ENCODE peak calls at places on chromosomes 7 and 10, in five cellular contexts. V is naive thymus-derived CD4-positive, alpha-beta T cell; H is caudate nucleus; N is AG04450; O is CD8-positive, alpha-beta T cell. K is an unnamed sample.

GRCh38 chr7:132102426-132102825 is 473.8 kb downstream of the PLXNA4 start:
- DNase-seq in V (no peak), H (no peak), N (no peak), O (no peak), K (no peak)

GRCh38 chr7:42763137-42763551 is 148.7 kb downstream of the C7orf25 start:
- DNase-seq in V (no peak), H (no peak), N (no peak), O (no peak), K (no peak)

GRCh38 chr7:155208681-155209477 is 88.8 kb upstream of the INSIG1 start:
- DNase-seq in V (no peak), H (no peak), N (no peak), O (no peak), K (no peak)

GRCh38 chr10:13201132-13201531 is 33.0 kb downstream of the UCMA start:
- DNase-seq in V (no peak), H (no peak), N (peak), O (no peak), K (peak)

GRCh38 chr10:106571216-106571954 is 593.1 kb downstream of the SORCS1 start:
- DNase-seq in V (no peak), H (no peak), N (no peak), O (no peak), K (no peak)

GRCh38 chr10:24824124-24824523 is 100.4 kb upstream of the ARHGAP21 start:
- DNase-seq in V (no peak), H (no peak), N (no peak), O (no peak), K (peak)

GRCh38 chr7:151658778-151659177 is 139.1 kb upstream of the RHEB start:
- DNase-seq in V (no peak), H (no peak), N (no peak), O (no peak), K (no peak)

GRCh38 chr10:20007426-20007825 is 191.2 kb downstream of the PLXDC2 start:
- DNase-seq in V (no peak), H (no peak), N (no peak), O (no peak), K (peak)

GRCh38 chr10:42809670-42810069 is 27.1 kb downstream of the BMS1 start:
- DNase-seq in V (no peak), H (no peak), N (no peak), O (no peak), K (no peak)

GRCh38 chr10:21082206-21082605 is 185.1 kb upstream of the NEBL start:
- DNase-seq in V (no peak), H (no peak), N (no peak), O (no peak), K (no peak)

GRCh38 chr7:114663502-114663901 is 248.9 kb downstream of the FOXP2 start:
- DNase-seq in V (no peak), H (no peak), N (peak), O (no peak), K (no peak)

GRCh38 chr7:108079291-108080057 is 50.7 kb downstream of the LAMB4 start:
- DNase-seq in V (no peak), H (no peak), N (peak), O (no peak), K (no peak)

GRCh38 chr7:104922187-104923009 is 91.6 kb upstream of the KMT2E start:
- DNase-seq in V (no peak), H (no peak), N (peak), O (no peak), K (no peak)

GRCh38 chr7:93119191-93119905 is 1.6 kb upstream of the SAMD9 start:
- DNase-seq in V (no peak), H (no peak), N (no peak), O (no peak), K (peak)

GRCh38 chr10:93413252-93413689 is 68.9 kb downstream of the MYOF start:
- DNase-seq in V (peak), H (no peak), N (no peak), O (peak), K (no peak)

GRCh38 chr7:124785994-124786393 is 20.4 kb upstream of the GPR37 start:
- DNase-seq in V (no peak), H (no peak), N (no peak), O (no peak), K (no peak)

GRCh38 chr10:90579602-90580242 is 278.1 kb downstream of the HTR7 start:
- DNase-seq in V (no peak), H (no peak), N (no peak), O (no peak), K (peak)

GRCh38 chr7:42253316-42253715 is 16.3 kb upstream of the GLI3 start:
- DNase-seq in V (no peak), H (no peak), N (no peak), O (no peak), K (no peak)

GRCh38 chr10:29482591-29483421 is 152.0 kb downstream of the SVIL start:
- DNase-seq in V (no peak), H (no peak), N (no peak), O (no peak), K (no peak)

GRCh38 chr7:148185050-148185449 is 405.5 kb upstream of the C7orf33 start:
- DNase-seq in V (no peak), H (no peak), N (no peak), O (no peak), K (no peak)

GRCh38 chr10:87054373-87055295 is 34.5 kb downstream of the FAM25A start:
- DNase-seq in V (no peak), H (no peak), N (peak), O (no peak), K (no peak)

GRCh38 chr10:87053121-87053520 is 33.0 kb downstream of the FAM25A start:
- DNase-seq in V (no peak), H (peak), N (no peak), O (no peak), K (no peak)

GRCh38 chr10:87058171-87058570 is 36.5 kb downstream of the GLUD1 start:
- DNase-seq in V (no peak), H (peak), N (no peak), O (no peak), K (no peak)

GRCh38 chr10:87059401-87059800 is 35.2 kb downstream of the GLUD1 start:
- DNase-seq in V (no peak), H (no peak), N (no peak), O (no peak), K (no peak)

GRCh38 chr10:87053577-87054181 is 33.6 kb downstream of the FAM25A start:
- DNase-seq in V (no peak), H (no peak), N (no peak), O (no peak), K (no peak)
- H3K27ac ChIP-seq in V (no peak), H (peak), N (no peak), O (no peak), K (no peak)

GRCh38 chr7:128777156-128778123 is 1.8 kb upstream of the OPN1SW start:
- DNase-seq in V (no peak), H (no peak), N (no peak), O (no peak), K (no peak)
- H3K27ac ChIP-seq in V (no peak), H (no peak), N (no peak), O (no peak), K (no peak)

GRCh38 chr10:34792881-34793280 is 22.2 kb downstream of the PARD3 start:
- DNase-seq in V (no peak), H (no peak), N (no peak), O (no peak), K (no peak)

GRCh38 chr10:34789993-34790506 is 25.0 kb downstream of the PARD3 start:
- DNase-seq in V (no peak), H (no peak), N (no peak), O (no peak), K (no peak)

GRCh38 chr10:34794835-34795234 is 20.3 kb downstream of the PARD3 start:
- DNase-seq in V (no peak), H (no peak), N (no peak), O (no peak), K (no peak)

GRCh38 chr10:34791228-34791627 is 23.9 kb downstream of the PARD3 start:
- DNase-seq in V (no peak), H (no peak), N (no peak), O (no peak), K (no peak)

GRCh38 chr10:34791947-34792346 is 23.1 kb downstream of the PARD3 start:
- DNase-seq in V (no peak), H (no peak), N (no peak), O (no peak), K (no peak)
- H3K27ac ChIP-seq in V (no peak), H (no peak), N (no peak), O (no peak), K (no peak)

GRCh38 chr10:121615401-121615800 is 17.2 kb upstream of the FGFR2 start:
- DNase-seq in V (no peak), H (no peak), N (no peak), O (no peak), K (no peak)
- H3K27ac ChIP-seq in V (no peak), H (no peak), N (no peak), O (no peak), K (no peak)

GRCh38 chr7:30371321-30371720 is 86.9 kb downstream of the ZNRF2 start:
- DNase-seq in V (no peak), H (no peak), N (no peak), O (no peak), K (no peak)
- H3K27ac ChIP-seq in V (no peak), H (no peak), N (no peak), O (no peak), K (no peak)

DNA sequence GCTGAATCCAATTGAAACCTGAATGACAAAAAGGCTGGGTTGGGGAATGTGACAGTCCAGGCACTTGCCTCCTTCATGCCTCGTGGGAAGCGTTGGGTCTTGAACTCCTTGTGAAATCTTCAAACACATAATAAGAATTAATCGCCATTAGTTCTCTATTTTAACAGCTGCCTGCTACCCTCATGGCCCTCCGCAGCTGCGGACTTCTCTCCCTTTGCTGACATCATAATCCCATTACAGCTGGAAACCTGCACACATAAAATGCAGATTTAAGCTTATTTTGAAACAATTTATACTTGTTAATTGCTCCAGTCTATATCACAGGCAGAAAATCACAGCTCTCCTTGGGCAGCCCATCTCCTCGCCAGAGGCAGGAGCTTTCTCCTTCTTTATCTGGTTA is 403.0 kb upstream of the MKI67 start:
- DNase-seq in V (no peak), H (no peak), N (no peak), O (no peak), K (no peak)
- H3K27ac ChIP-seq in V (no peak), H (no peak), N (no peak), O (no peak), K (no peak)

GRCh38 chr7:27834179-27834921 is 94.4 kb downstream of the TAX1BP1 start:
- DNase-seq in V (no peak), H (no peak), N (no peak), O (no peak), K (no peak)
- H3K27ac ChIP-seq in V (no peak), H (no peak), N (no peak), O (no peak), K (no peak)

GRCh38 chr10:97778452-97779302 is 6.9 kb upstream of the SFRP5 start:
- DNase-seq in V (no peak), H (no peak), N (no peak), O (no peak), K (no peak)
- H3K27ac ChIP-seq in V (no peak), H (no peak), N (no peak), O (no peak), K (no peak)

GRCh38 chr7:2451171-2452073 is 24.8 kb downstream of the GRIFIN start:
- DNase-seq in V (peak), H (peak), N (no peak), O (peak), K (no peak)

GRCh38 chr7:2446676-2447075 is 29.5 kb downstream of the GRIFIN start:
- DNase-seq in V (no peak), H (no peak), N (no peak), O (no peak), K (no peak)

GRCh38 chr7:2450198-2451107 is 25.7 kb downstream of the GRIFIN start:
- DNase-seq in V (no peak), H (no peak), N (no peak), O (no peak), K (no peak)

GRCh38 chr7:2452643-2453270 is 23.4 kb downstream of the GRIFIN start:
- DNase-seq in V (no peak), H (no peak), N (no peak), O (no peak), K (no peak)

GRCh38 chr7:2452074-2452507 is 24.1 kb downstream of the GRIFIN start:
- DNase-seq in V (no peak), H (no peak), N (no peak), O (no peak), K (no peak)
- H3K27ac ChIP-seq in V (no peak), H (no peak), N (no peak), O (no peak), K (no peak)